ENCODE peak calls at places on chromosomes 11 and 22, in four cellular contexts. One of them, this sample, is unnamed.

GRCh38 chr11:8282621-8283509 is 19.2 kb upstream of the LMO1 start:
- DNase-seq in H1: peak; percentile 57
- DNase-seq in GM12865: no peak
- DNase-seq in stimulated activated CD8-positive, alpha-beta memory T cell treated with anti-CD3 and anti-CD28 coated beads, Interleukin-4, amount 100 ng/mL, for 24 hours: no peak
- DNase-seq in this sample: peak; percentile 26

GRCh38 chr11:19714093-19714386 is 1.4 kb downstream of the NAV2 start:
- DNase-seq in GM12865: no peak
- DNase-seq in stimulated activated CD8-positive, alpha-beta memory T cell treated with anti-CD3 and anti-CD28 coated beads, Interleukin-4, amount 100 ng/mL, for 24 hours: no peak
- DNase-seq in H1: peak; percentile 67
- DNase-seq in this sample: no peak

GRCh38 chr11:130427049-130427388 is 1.4 kb downstream of the ADAMTS8 start:
- DNase-seq in GM12865: no peak
- DNase-seq in stimulated activated CD8-positive, alpha-beta memory T cell treated with anti-CD3 and anti-CD28 coated beads, Interleukin-4, amount 100 ng/mL, for 24 hours: no peak
- DNase-seq in H1: no peak
- DNase-seq in this sample: no peak

GRCh38 chr22:27719535-27720227 is 81.9 kb downstream of the MN1 start:
- DNase-seq in H1: no peak
- DNase-seq in GM12865: peak; percentile 1
- DNase-seq in stimulated activated CD8-positive, alpha-beta memory T cell treated with anti-CD3 and anti-CD28 coated beads, Interleukin-4, amount 100 ng/mL, for 24 hours: no peak
- DNase-seq in this sample: peak; percentile 69

GRCh38 chr11:47001666-47002285 is 65.2 kb downstream of the CSTPP1 start:
- DNase-seq in H1: no peak
- DNase-seq in stimulated activated CD8-positive, alpha-beta memory T cell treated with anti-CD3 and anti-CD28 coated beads, Interleukin-4, amount 100 ng/mL, for 24 hours: no peak
- DNase-seq in GM12865: no peak
- DNase-seq in this sample: no peak

GRCh38 chr22:45997077-45997774 is 20.3 kb upstream of the WNT7B start:
- DNase-seq in stimulated activated CD8-positive, alpha-beta memory T cell treated with anti-CD3 and anti-CD28 coated beads, Interleukin-4, amount 100 ng/mL, for 24 hours: no peak
- DNase-seq in GM12865: peak; percentile 56
- DNase-seq in H1: no peak
- DNase-seq in this sample: peak; percentile 88

GRCh38 chr11:64894070-64894811 is 15.8 kb upstream of the EHD1 start:
- DNase-seq in H1: peak; percentile 98
- DNase-seq in GM12865: peak; percentile 91
- DNase-seq in stimulated activated CD8-positive, alpha-beta memory T cell treated with anti-CD3 and anti-CD28 coated beads, Interleukin-4, amount 100 ng/mL, for 24 hours: peak; percentile 90
- DNase-seq in this sample: peak; percentile 49

GRCh38 chr22:47176573-47177333 is 414.3 kb downstream of the TBC1D22A start:
- DNase-seq in H1: no peak
- DNase-seq in stimulated activated CD8-positive, alpha-beta memory T cell treated with anti-CD3 and anti-CD28 coated beads, Interleukin-4, amount 100 ng/mL, for 24 hours: no peak
- DNase-seq in GM12865: no peak
- DNase-seq in this sample: no peak

GRCh38 chr11:92882828-92883611 is 86.4 kb upstream of the MTNR1B start:
- DNase-seq in stimulated activated CD8-positive, alpha-beta memory T cell treated with anti-CD3 and anti-CD28 coated beads, Interleukin-4, amount 100 ng/mL, for 24 hours: no peak
- DNase-seq in H1: no peak
- DNase-seq in GM12865: no peak
- DNase-seq in this sample: no peak

GRCh38 chr11:32829157-32829679 is 509 bp upstream of the PRRG4 start:
- DNase-seq in GM12865: peak; percentile 35
- DNase-seq in H1: no peak
- DNase-seq in stimulated activated CD8-positive, alpha-beta memory T cell treated with anti-CD3 and anti-CD28 coated beads, Interleukin-4, amount 100 ng/mL, for 24 hours: no peak
- DNase-seq in this sample: no peak

GRCh38 chr22:50532353-50532700 is 2.5 kb upstream of the TYMP start:
- DNase-seq in H1: no peak
- DNase-seq in stimulated activated CD8-positive, alpha-beta memory T cell treated with anti-CD3 and anti-CD28 coated beads, Interleukin-4, amount 100 ng/mL, for 24 hours: no peak
- DNase-seq in GM12865: peak; percentile 66
- DNase-seq in this sample: no peak

GRCh38 chr22:46111645-46112306 is 38.5 kb upstream of the PPARA start:
- DNase-seq in GM12865: no peak
- DNase-seq in stimulated activated CD8-positive, alpha-beta memory T cell treated with anti-CD3 and anti-CD28 coated beads, Interleukin-4, amount 100 ng/mL, for 24 hours: no peak
- DNase-seq in H1: no peak
- DNase-seq in this sample: no peak

GRCh38 chr11:75534291-75535038 is 8.7 kb upstream of the GDPD5 start:
- DNase-seq in GM12865: no peak
- DNase-seq in H1: no peak
- DNase-seq in stimulated activated CD8-positive, alpha-beta memory T cell treated with anti-CD3 and anti-CD28 coated beads, Interleukin-4, amount 100 ng/mL, for 24 hours: no peak
- DNase-seq in this sample: no peak

GRCh38 chr11:82996966-82997606 is 74.6 kb downstream of the RAB30 start:
- DNase-seq in H1: no peak
- DNase-seq in GM12865: peak; percentile 92
- DNase-seq in stimulated activated CD8-positive, alpha-beta memory T cell treated with anti-CD3 and anti-CD28 coated beads, Interleukin-4, amount 100 ng/mL, for 24 hours: no peak
- DNase-seq in this sample: no peak

GRCh38 chr11:62461740-62462522 is 43.1 kb downstream of the SCGB1A1 start:
- DNase-seq in stimulated activated CD8-positive, alpha-beta memory T cell treated with anti-CD3 and anti-CD28 coated beads, Interleukin-4, amount 100 ng/mL, for 24 hours: no peak
- DNase-seq in GM12865: peak; percentile 41
- DNase-seq in H1: no peak
- DNase-seq in this sample: no peak

GRCh38 chr11:132048040-132048439 is 677.6 kb downstream of the NTM start:
- DNase-seq in stimulated activated CD8-positive, alpha-beta memory T cell treated with anti-CD3 and anti-CD28 coated beads, Interleukin-4, amount 100 ng/mL, for 24 hours: no peak
- DNase-seq in H1: no peak
- DNase-seq in GM12865: no peak
- DNase-seq in this sample: no peak

GRCh38 chr11:128632151-128632791 is 44.9 kb upstream of the ETS1 start:
- DNase-seq in stimulated activated CD8-positive, alpha-beta memory T cell treated with anti-CD3 and anti-CD28 coated beads, Interleukin-4, amount 100 ng/mL, for 24 hours: no peak
- DNase-seq in GM12865: peak; percentile 77
- DNase-seq in H1: peak; percentile 66
- DNase-seq in this sample: no peak

GRCh38 chr22:39361495-39361894 is 11.7 kb downstream of the SYNGR1 start:
- DNase-seq in GM12865: no peak
- DNase-seq in stimulated activated CD8-positive, alpha-beta memory T cell treated with anti-CD3 and anti-CD28 coated beads, Interleukin-4, amount 100 ng/mL, for 24 hours: no peak
- DNase-seq in H1: no peak
- DNase-seq in this sample: no peak

GRCh38 chr11:106986261-106986660 is 32.0 kb downstream of the GUCY1A2 start:
- DNase-seq in stimulated activated CD8-positive, alpha-beta memory T cell treated with anti-CD3 and anti-CD28 coated beads, Interleukin-4, amount 100 ng/mL, for 24 hours: no peak
- DNase-seq in GM12865: no peak
- DNase-seq in H1: no peak
- DNase-seq in this sample: no peak

GRCh38 chr11:13337986-13338436 is 60.4 kb downstream of the BMAL1 start:
- DNase-seq in GM12865: peak; percentile 44
- DNase-seq in H1: no peak
- DNase-seq in stimulated activated CD8-positive, alpha-beta memory T cell treated with anti-CD3 and anti-CD28 coated beads, Interleukin-4, amount 100 ng/mL, for 24 hours: no peak
- DNase-seq in this sample: no peak

GRCh38 chr11:46413755-46414465 is 22.3 kb upstream of the CHRM4 start:
- DNase-seq in GM12865: no peak
- DNase-seq in stimulated activated CD8-positive, alpha-beta memory T cell treated with anti-CD3 and anti-CD28 coated beads, Interleukin-4, amount 100 ng/mL, for 24 hours: no peak
- DNase-seq in H1: no peak
- DNase-seq in this sample: no peak

GRCh38 chr11:15621565-15621964 is 506.8 kb downstream of the INSC start:
- DNase-seq in GM12865: no peak
- DNase-seq in stimulated activated CD8-positive, alpha-beta memory T cell treated with anti-CD3 and anti-CD28 coated beads, Interleukin-4, amount 100 ng/mL, for 24 hours: no peak
- DNase-seq in H1: no peak
- DNase-seq in this sample: no peak

GRCh38 chr11:128399186-128399585 is 188.2 kb downstream of the ETS1 start:
- DNase-seq in GM12865: no peak
- DNase-seq in H1: no peak
- DNase-seq in stimulated activated CD8-positive, alpha-beta memory T cell treated with anti-CD3 and anti-CD28 coated beads, Interleukin-4, amount 100 ng/mL, for 24 hours: no peak
- DNase-seq in this sample: no peak

GRCh38 chr11:7597620-7598019 is 75.7 kb downstream of the CYB5R2 start:
- DNase-seq in H1: no peak
- DNase-seq in stimulated activated CD8-positive, alpha-beta memory T cell treated with anti-CD3 and anti-CD28 coated beads, Interleukin-4, amount 100 ng/mL, for 24 hours: no peak
- DNase-seq in GM12865: no peak
- DNase-seq in this sample: no peak

GRCh38 chr22:17738386-17739128 is 35.7 kb downstream of the BID start:
- DNase-seq in stimulated activated CD8-positive, alpha-beta memory T cell treated with anti-CD3 and anti-CD28 coated beads, Interleukin-4, amount 100 ng/mL, for 24 hours: no peak
- DNase-seq in H1: no peak
- DNase-seq in GM12865: no peak
- DNase-seq in this sample: no peak

GRCh38 chr22:48650323-48651035 is 1177.2 kb downstream of the BRD1 start:
- DNase-seq in GM12865: no peak
- DNase-seq in stimulated activated CD8-positive, alpha-beta memory T cell treated with anti-CD3 and anti-CD28 coated beads, Interleukin-4, amount 100 ng/mL, for 24 hours: no peak
- DNase-seq in H1: no peak
- DNase-seq in this sample: no peak

GRCh38 chr11:121540627-121541026 is 87.9 kb upstream of the SORL1-AS1 start:
- DNase-seq in H1: no peak
- DNase-seq in GM12865: peak; percentile 23
- DNase-seq in stimulated activated CD8-positive, alpha-beta memory T cell treated with anti-CD3 and anti-CD28 coated beads, Interleukin-4, amount 100 ng/mL, for 24 hours: no peak
- DNase-seq in this sample: no peak

GRCh38 chr11:115420524-115420923 is 83.7 kb downstream of the CADM1 start:
- DNase-seq in GM12865: no peak
- DNase-seq in H1: no peak
- DNase-seq in stimulated activated CD8-positive, alpha-beta memory T cell treated with anti-CD3 and anti-CD28 coated beads, Interleukin-4, amount 100 ng/mL, for 24 hours: no peak
- DNase-seq in this sample: no peak